ENCODE peak calls at places on chromosome X, in five cellular contexts. One of them, this sample, is unnamed.

GRCh38 chrX:1400731-1401471 is 9.0 kb upstream of the SLC25A6 start:
- ATAC-seq in mucosa of descending colon: peak
- ATAC-seq in A549: peak
- ATAC-seq in CD4-positive, CD25-positive, alpha-beta regulatory T cell: no peak
- ATAC-seq in naive thymus-derived CD4-positive, alpha-beta T cell: no peak
- ATAC-seq in this sample: no peak

GRCh38 chrX:56763556-56764152 is 34.6 kb downstream of the NBDY start:
- ATAC-seq in mucosa of descending colon: peak
- ATAC-seq in A549: no peak
- ATAC-seq in CD4-positive, CD25-positive, alpha-beta regulatory T cell: peak
- ATAC-seq in naive thymus-derived CD4-positive, alpha-beta T cell: no peak
- ATAC-seq in this sample: peak

GRCh38 chrX:25013593-25014365 is 2.0 kb downstream of the ARX start:
- ATAC-seq in mucosa of descending colon: peak
- ATAC-seq in A549: peak
- ATAC-seq in CD4-positive, CD25-positive, alpha-beta regulatory T cell: peak
- ATAC-seq in naive thymus-derived CD4-positive, alpha-beta T cell: peak
- ATAC-seq in this sample: no peak

GRCh38 chrX:104659037-104659744 is 93.2 kb downstream of the IL1RAPL2 start:
- ATAC-seq in mucosa of descending colon: no peak
- ATAC-seq in A549: no peak
- ATAC-seq in CD4-positive, CD25-positive, alpha-beta regulatory T cell: no peak
- ATAC-seq in naive thymus-derived CD4-positive, alpha-beta T cell: no peak
- ATAC-seq in this sample: no peak

GRCh38 chrX:338281-338835 is 19.8 kb upstream of the GTPBP6 start:
- ATAC-seq in mucosa of descending colon: no peak
- ATAC-seq in A549: no peak
- ATAC-seq in CD4-positive, CD25-positive, alpha-beta regulatory T cell: no peak
- ATAC-seq in naive thymus-derived CD4-positive, alpha-beta T cell: no peak
- ATAC-seq in this sample: no peak

GRCh38 chrX:151713859-151714258 is 2.0 kb upstream of the FATE1 start:
- ATAC-seq in mucosa of descending colon: peak
- ATAC-seq in A549: peak
- ATAC-seq in CD4-positive, CD25-positive, alpha-beta regulatory T cell: no peak
- ATAC-seq in naive thymus-derived CD4-positive, alpha-beta T cell: no peak
- ATAC-seq in this sample: peak

GRCh38 chrX:136168929-136169735 is 21.8 kb downstream of the FHL1 start:
- ATAC-seq in mucosa of descending colon: peak
- ATAC-seq in A549: no peak
- ATAC-seq in CD4-positive, CD25-positive, alpha-beta regulatory T cell: no peak
- ATAC-seq in naive thymus-derived CD4-positive, alpha-beta T cell: no peak
- ATAC-seq in this sample: peak

GRCh38 chrX:134484039-134484438 is 24.1 kb downstream of the HPRT1 start:
- ATAC-seq in mucosa of descending colon: peak
- ATAC-seq in A549: no peak
- ATAC-seq in CD4-positive, CD25-positive, alpha-beta regulatory T cell: no peak
- ATAC-seq in naive thymus-derived CD4-positive, alpha-beta T cell: peak
- ATAC-seq in this sample: peak

GRCh38 chrX:139203681-139204575 is 326.6 kb upstream of the F9 start:
- ATAC-seq in mucosa of descending colon: peak
- ATAC-seq in A549: peak
- ATAC-seq in CD4-positive, CD25-positive, alpha-beta regulatory T cell: no peak
- ATAC-seq in naive thymus-derived CD4-positive, alpha-beta T cell: no peak
- ATAC-seq in this sample: peak

GRCh38 chrX:1316527-1316926 is 20.1 kb upstream of the IL3RA start:
- ATAC-seq in mucosa of descending colon: peak
- ATAC-seq in A549: peak
- ATAC-seq in CD4-positive, CD25-positive, alpha-beta regulatory T cell: no peak
- ATAC-seq in naive thymus-derived CD4-positive, alpha-beta T cell: peak
- ATAC-seq in this sample: no peak

GRCh38 chrX:15050395-15050794 is 177.2 kb downstream of the MOSPD2 start:
- ATAC-seq in mucosa of descending colon: no peak
- ATAC-seq in A549: no peak
- ATAC-seq in CD4-positive, CD25-positive, alpha-beta regulatory T cell: no peak
- ATAC-seq in naive thymus-derived CD4-positive, alpha-beta T cell: no peak
- ATAC-seq in this sample: no peak

GRCh38 chrX:115625577-115626301 is 64.8 kb downstream of the PLS3 start:
- ATAC-seq in mucosa of descending colon: no peak
- ATAC-seq in A549: no peak
- ATAC-seq in CD4-positive, CD25-positive, alpha-beta regulatory T cell: no peak
- ATAC-seq in naive thymus-derived CD4-positive, alpha-beta T cell: no peak
- ATAC-seq in this sample: peak

GRCh38 chrX:24553016-24553415 is 87.9 kb downstream of the PDK3 start:
- ATAC-seq in mucosa of descending colon: no peak
- ATAC-seq in A549: no peak
- ATAC-seq in CD4-positive, CD25-positive, alpha-beta regulatory T cell: no peak
- ATAC-seq in naive thymus-derived CD4-positive, alpha-beta T cell: no peak
- ATAC-seq in this sample: no peak

GRCh38 chrX:115023139-115023538 is 5.7 kb upstream of the IL13RA2 start:
- ATAC-seq in mucosa of descending colon: peak
- ATAC-seq in A549: no peak
- ATAC-seq in CD4-positive, CD25-positive, alpha-beta regulatory T cell: no peak
- ATAC-seq in naive thymus-derived CD4-positive, alpha-beta T cell: no peak
- ATAC-seq in this sample: peak

GRCh38 chrX:44459501-44459900 is 83.2 kb downstream of the FUNDC1 start:
- ATAC-seq in mucosa of descending colon: no peak
- ATAC-seq in A549: no peak
- ATAC-seq in CD4-positive, CD25-positive, alpha-beta regulatory T cell: no peak
- ATAC-seq in naive thymus-derived CD4-positive, alpha-beta T cell: no peak
- ATAC-seq in this sample: no peak

GRCh38 chrX:1912193-1912592 is 297.3 kb downstream of the ASMT start:
- ATAC-seq in mucosa of descending colon: no peak
- ATAC-seq in A549: no peak
- ATAC-seq in CD4-positive, CD25-positive, alpha-beta regulatory T cell: no peak
- ATAC-seq in naive thymus-derived CD4-positive, alpha-beta T cell: no peak
- ATAC-seq in this sample: no peak

GRCh38 chrX:17078031-17078730 is 131.7 kb downstream of the REPS2 start:
- ATAC-seq in mucosa of descending colon: no peak
- ATAC-seq in A549: no peak
- ATAC-seq in CD4-positive, CD25-positive, alpha-beta regulatory T cell: no peak
- ATAC-seq in naive thymus-derived CD4-positive, alpha-beta T cell: no peak
- ATAC-seq in this sample: peak

GRCh38 chrX:149267878-149268813 is 237.0 kb downstream of the IDS start:
- ATAC-seq in mucosa of descending colon: no peak
- ATAC-seq in A549: no peak
- ATAC-seq in CD4-positive, CD25-positive, alpha-beta regulatory T cell: no peak
- ATAC-seq in naive thymus-derived CD4-positive, alpha-beta T cell: no peak
- ATAC-seq in this sample: no peak

GRCh38 chrX:23626651-23627050 is 40.6 kb upstream of the PRDX4 start:
- ATAC-seq in mucosa of descending colon: no peak
- ATAC-seq in A549: no peak
- ATAC-seq in CD4-positive, CD25-positive, alpha-beta regulatory T cell: no peak
- ATAC-seq in naive thymus-derived CD4-positive, alpha-beta T cell: no peak
- ATAC-seq in this sample: no peak

GRCh38 chrX:150899191-150899757 is 806 bp upstream of the CD99L2 start:
- ATAC-seq in mucosa of descending colon: peak
- ATAC-seq in A549: peak
- ATAC-seq in CD4-positive, CD25-positive, alpha-beta regulatory T cell: no peak
- ATAC-seq in naive thymus-derived CD4-positive, alpha-beta T cell: no peak
- ATAC-seq in this sample: peak

GRCh38 chrX:49884290-49884862 is 5.1 kb downstream of the USP27X start:
- ATAC-seq in mucosa of descending colon: peak
- ATAC-seq in A549: peak
- ATAC-seq in CD4-positive, CD25-positive, alpha-beta regulatory T cell: peak
- ATAC-seq in naive thymus-derived CD4-positive, alpha-beta T cell: peak
- ATAC-seq in this sample: peak

GRCh38 chrX:8906299-8906698 is 105.1 kb upstream of the FAM9A start:
- ATAC-seq in mucosa of descending colon: no peak
- ATAC-seq in A549: no peak
- ATAC-seq in CD4-positive, CD25-positive, alpha-beta regulatory T cell: no peak
- ATAC-seq in naive thymus-derived CD4-positive, alpha-beta T cell: no peak
- ATAC-seq in this sample: no peak